ENCODE peak calls at places on chromosomes 16 and 17, in five cellular contexts. P is lower lobe of right lung, B is upper lobe of left lung, R is tibial nerve, S is osteoblast. F is an unnamed sample.

GRCh38 chr16:27779719-27780161 is 229.8 kb downstream of the KATNIP start:
- DNase-seq in P (peak; percentile 66), B (peak; percentile 89), R (peak; percentile 26), S (peak; percentile 97), F (no peak)

GRCh38 chr17:47363171-47363570 is 39.4 kb downstream of the EFCAB13 start:
- DNase-seq in P (no peak), B (no peak), R (no peak), S (no peak), F (no peak)

GRCh38 chr16:77213542-77214108 is 14.4 kb downstream of the SYCE1L start:
- DNase-seq in P (no peak), B (no peak), R (no peak), S (peak; percentile 94), F (peak; percentile 69)

GRCh38 chr17:61247438-61247837 is 152.2 kb upstream of the TBX2 start:
- DNase-seq in P (no peak), B (no peak), R (peak; percentile 31), S (peak; percentile 8), F (no peak)

GRCh38 chr16:4852221-4852872 is 5.1 kb downstream of the UBN1 start:
- DNase-seq in P (no peak), B (no peak), R (no peak), S (peak; percentile 94), F (no peak)

GRCh38 chr17:76405967-76406647 is 21.7 kb downstream of the SPHK1 start:
- DNase-seq in P (peak; percentile 52), B (no peak), R (no peak), S (peak; percentile 99), F (peak; percentile 67)

GRCh38 chr16:57807968-57808528 is 5.8 kb upstream of the KIFC3 start:
- DNase-seq in P (peak; percentile 89), B (peak; percentile 95), R (peak; percentile 64), S (peak; percentile 96), F (peak; percentile 84)

GRCh38 chr17:46862949-46863348 is 11.6 kb downstream of the WNT9B start:
- DNase-seq in P (no peak), B (no peak), R (no peak), S (peak; percentile 42), F (no peak)

GRCh38 chr17:80855968-80856862 is 135.4 kb upstream of the CHMP6 start:
- DNase-seq in P (no peak), B (peak; percentile 59), R (no peak), S (peak; percentile 96), F (peak; percentile 73)

GRCh38 chr17:67055041-67055443 is 10.7 kb downstream of the CACNG1 start:
- DNase-seq in P (no peak), B (peak; percentile 59), R (no peak), S (no peak), F (peak; percentile 34)

GRCh38 chr16:53061701-53062159 is 6.9 kb downstream of the CHD9 start:
- DNase-seq in P (peak; percentile 73), B (no peak), R (no peak), S (no peak), F (no peak)

GRCh38 chr16:3904875-3905274 is 24.4 kb upstream of the CREBBP start:
- DNase-seq in P (peak; percentile 14), B (no peak), R (no peak), S (no peak), F (no peak)

GRCh38 chr16:2902337-2903130 is 9.2 kb upstream of the FLYWCH1 start:
- DNase-seq in P (no peak), B (no peak), R (no peak), S (no peak), F (no peak)

GRCh38 chr16:49574826-49575225 is 201.2 kb downstream of the C16orf78 start:
- DNase-seq in P (no peak), B (no peak), R (no peak), S (no peak), F (no peak)

GRCh38 chr16:58041628-58041955 is 16.0 kb downstream of the MMP15 start:
- DNase-seq in P (no peak), B (peak; percentile 80), R (no peak), S (peak; percentile 58), F (no peak)

GRCh38 chr17:7176107-7176851 is 2.9 kb downstream of the ASGR1 start:
- DNase-seq in P (no peak), B (no peak), R (no peak), S (no peak), F (no peak)

GRCh38 chr17:3551189-3551588 is 6.4 kb downstream of the TRPV3 start:
- DNase-seq in P (no peak), B (no peak), R (no peak), S (peak; percentile 69), F (no peak)

GRCh38 chr17:51807460-51807859 is 351.1 kb downstream of the CA10 start:
- DNase-seq in P (no peak), B (no peak), R (no peak), S (no peak), F (no peak)

GRCh38 chr17:7001562-7001961 is 5.7 kb downstream of the ALOX12 start:
- DNase-seq in P (no peak), B (no peak), R (no peak), S (no peak), F (no peak)

GRCh38 chr16:48013476-48013875 is 142.3 kb downstream of the ABCC12 start:
- DNase-seq in P (no peak), B (no peak), R (no peak), S (no peak), F (no peak)

GRCh38 chr17:13416748-13417363 is 184.9 kb downstream of the HS3ST3A1 start:
- DNase-seq in P (no peak), B (no peak), R (no peak), S (no peak), F (no peak)

GRCh38 chr17:13417551-13417950 is 184.2 kb downstream of the HS3ST3A1 start:
- DNase-seq in P (no peak), B (no peak), R (no peak), S (no peak), F (no peak)

GRCh38 chr17:13418891-13419290 is 182.8 kb downstream of the HS3ST3A1 start:
- DNase-seq in P (no peak), B (no peak), R (no peak), S (no peak), F (no peak)

GRCh38 chr17:13413001-13413400 is 188.7 kb downstream of the HS3ST3A1 start:
- DNase-seq in P (no peak), B (no peak), R (no peak), S (peak; percentile 64), F (no peak)

DNA sequence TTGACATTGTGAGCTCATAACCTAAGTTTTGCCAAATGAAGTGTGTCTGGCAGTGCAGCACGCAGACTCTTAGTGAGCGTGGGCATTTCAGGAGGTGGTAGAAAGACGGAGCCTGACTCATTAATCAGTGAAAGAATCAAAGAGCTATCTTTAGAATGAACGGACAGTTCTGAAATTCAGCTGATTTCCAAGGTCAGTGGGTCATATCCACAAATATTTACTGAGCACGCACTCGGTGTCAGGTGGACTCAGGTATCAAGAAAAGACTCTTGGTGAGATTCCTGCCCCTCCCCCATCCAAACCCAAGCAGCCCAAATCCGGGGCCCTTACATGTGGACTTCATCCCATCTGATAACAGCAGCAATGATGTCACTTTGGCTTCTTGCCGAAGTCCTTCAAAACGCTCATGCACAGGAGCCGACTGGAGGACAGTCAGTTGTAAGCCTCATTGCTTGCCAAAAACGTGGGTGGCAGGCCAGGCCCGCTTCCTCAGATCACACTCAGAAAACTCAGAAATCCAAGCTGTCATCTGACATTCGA is 185.8 kb downstream of the HS3ST3A1 start:
- DNase-seq in P (peak; percentile 64), B (no peak), R (no peak), S (peak; percentile 82), F (peak; percentile 69)
- H3K4me1 ChIP-seq in P (peaks cover 29% of the 10 kb centered on the region), B (peaks cover 11% of the 10 kb centered on the region), R (peaks cover 6% of the 10 kb centered on the region), S (peaks cover 40% of the 10 kb centered on the region), F (peaks cover 18% of the 10 kb centered on the region)

DNA sequence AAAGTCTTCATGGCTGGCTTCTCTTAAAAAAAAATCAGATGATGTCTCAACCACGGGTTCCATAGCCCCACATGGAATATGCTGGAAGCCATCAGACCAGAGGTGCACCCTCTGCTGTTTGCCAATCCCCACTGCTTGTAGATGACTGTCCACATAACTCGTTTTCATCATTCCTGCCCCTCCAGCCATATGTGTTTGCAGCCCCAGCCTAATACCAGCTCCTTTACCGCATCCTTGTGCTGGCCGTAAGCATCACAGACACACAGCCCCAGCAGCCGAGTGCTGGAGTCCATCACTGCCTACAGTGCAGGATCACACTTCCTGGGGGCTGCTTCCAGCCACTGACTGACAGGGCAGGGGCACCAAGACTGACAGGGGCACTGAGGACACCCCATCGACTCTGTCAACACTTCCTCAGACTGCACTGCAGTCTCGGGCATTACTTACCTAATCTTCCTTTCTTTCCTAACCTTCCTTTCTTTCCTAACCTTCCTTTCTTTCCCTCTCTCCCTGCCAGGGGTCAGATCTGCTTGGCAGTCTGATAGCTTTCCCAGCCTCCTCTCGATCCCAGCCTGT is 5.0 kb downstream of the RCVRN start:
- DNase-seq in P (no peak), B (no peak), R (no peak), S (no peak), F (no peak)
- TF ChIP-seq CTCF in P (no peak), B (no peak), R (no peak), S (no peak), F (no peak)

GRCh38 chr16:75258807-75259141 is 7.3 kb upstream of the BCAR1 start:
- DNase-seq in P (no peak), B (no peak), R (no peak), S (peak; percentile 53), F (no peak)

GRCh38 chr16:75254359-75254837 is 3.0 kb upstream of the BCAR1 start:
- DNase-seq in P (peak; percentile 62), B (no peak), R (no peak), S (peak; percentile 98), F (no peak)

GRCh38 chr16:75257886-75258806 is 6.7 kb upstream of the BCAR1 start:
- DNase-seq in P (no peak), B (no peak), R (no peak), S (peak; percentile 73), F (no peak)

GRCh38 chr16:75256871-75257343 is 5.5 kb upstream of the BCAR1 start:
- DNase-seq in P (peak; percentile 50), B (no peak), R (no peak), S (peak; percentile 98), F (no peak)

GRCh38 chr16:75256059-75256870 is 4.8 kb upstream of the BCAR1 start:
- DNase-seq in P (peak; percentile 63), B (no peak), R (no peak), S (peak; percentile 97), F (no peak)
- H3K4me3 ChIP-seq in P (peak overlapping the region; percentile 5), B (no peak overlapping the region), R (no peak overlapping the region), S (peak overlapping the region; percentile 33), F (no peak overlapping the region)

DNA sequence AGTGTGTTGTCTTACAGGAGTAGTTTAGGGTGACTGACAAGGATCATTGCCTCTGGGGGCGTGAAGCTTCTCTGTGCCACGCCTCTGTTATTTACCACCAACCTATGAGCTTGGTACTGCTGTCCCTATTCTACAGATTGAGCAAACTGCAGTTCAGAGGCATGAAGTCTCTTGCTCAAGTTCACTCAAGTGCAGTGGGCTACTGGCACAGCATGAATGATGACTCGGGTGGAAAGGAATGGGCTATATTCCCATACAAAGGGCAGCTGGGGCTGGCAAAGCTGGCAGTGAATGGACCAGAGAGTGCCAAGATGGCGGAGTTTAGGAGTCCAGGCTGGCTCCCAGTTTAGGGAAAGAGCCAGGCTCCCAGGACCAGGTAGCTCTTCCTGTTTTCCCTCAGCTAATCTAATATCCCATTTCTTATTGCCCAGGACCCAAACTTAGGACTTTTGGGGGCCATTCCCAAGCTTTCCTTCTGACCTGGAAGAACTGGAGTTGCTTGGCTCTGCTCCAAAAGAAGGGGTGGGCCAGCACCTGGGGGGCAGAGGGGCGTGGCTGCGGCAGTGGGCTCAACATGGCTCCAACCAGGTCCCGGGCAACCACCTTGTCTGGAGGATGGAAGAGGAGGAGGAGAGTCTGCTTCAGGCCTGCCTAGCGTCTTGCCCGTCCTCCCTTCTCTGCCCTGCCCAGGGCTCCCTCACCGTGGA is 12.9 kb downstream of the PLK1 start:
- DNase-seq in P (no peak), B (peak; percentile 56), R (no peak), S (peak; percentile 90), F (no peak)
- H3K4me1 ChIP-seq in P (no peaks in the 10 kb centered on the region), B (no peaks in the 10 kb centered on the region), R (peaks cover 9% of the 10 kb centered on the region), S (peaks cover 6% of the 10 kb centered on the region), F (no peaks in the 10 kb centered on the region)

GRCh38 chr17:78868391-78868790 is 27.8 kb upstream of the USP36 start:
- DNase-seq in P (no peak), B (no peak), R (no peak), S (peak; percentile 92), F (no peak)
- TF ChIP-seq CTCF in P (no peak), B (no peak), R (no peak), S (no peak), F (no peak)